ENCODE peak calls at places on chromosomes 6 and 20, in five cellular contexts. One of them, this sample, is unnamed.

GRCh38 chr20:49245921-49246740 is 26.9 kb downstream of the DDX27 start:
- DNase-seq in CD8-positive, alpha-beta T cell: no peak
- DNase-seq in SJCRH30: peak
- DNase-seq in adrenal gland: no peak
- DNase-seq in mammary epithelial cell: peak
- DNase-seq in this sample: no peak

GRCh38 chr20:16290358-16290757 is 282.9 kb downstream of the KIF16B start:
- DNase-seq in SJCRH30: no peak
- DNase-seq in adrenal gland: no peak
- DNase-seq in mammary epithelial cell: no peak
- DNase-seq in CD8-positive, alpha-beta T cell: no peak
- DNase-seq in this sample: no peak

GRCh38 chr6:71138416-71138815 is 150.2 kb upstream of the OGFRL1 start:
- DNase-seq in SJCRH30: no peak
- DNase-seq in adrenal gland: no peak
- DNase-seq in CD8-positive, alpha-beta T cell: no peak
- DNase-seq in mammary epithelial cell: peak
- DNase-seq in this sample: no peak

GRCh38 chr6:167648506-167649278 is 178.0 kb upstream of the AFDN start:
- DNase-seq in adrenal gland: no peak
- DNase-seq in SJCRH30: no peak
- DNase-seq in mammary epithelial cell: no peak
- DNase-seq in CD8-positive, alpha-beta T cell: no peak
- DNase-seq in this sample: no peak

GRCh38 chr6:129100164-129100563 is 217.2 kb downstream of the LAMA2 start:
- DNase-seq in SJCRH30: no peak
- DNase-seq in CD8-positive, alpha-beta T cell: no peak
- DNase-seq in adrenal gland: no peak
- DNase-seq in mammary epithelial cell: no peak
- DNase-seq in this sample: no peak

GRCh38 chr6:46274502-46274901 is 103.7 kb upstream of the ENPP5 start:
- DNase-seq in CD8-positive, alpha-beta T cell: no peak
- DNase-seq in adrenal gland: no peak
- DNase-seq in SJCRH30: no peak
- DNase-seq in mammary epithelial cell: no peak
- DNase-seq in this sample: no peak

GRCh38 chr6:118787746-118788419 is 106.1 kb upstream of the ASF1A start:
- DNase-seq in mammary epithelial cell: no peak
- DNase-seq in SJCRH30: no peak
- DNase-seq in adrenal gland: no peak
- DNase-seq in CD8-positive, alpha-beta T cell: no peak
- DNase-seq in this sample: no peak

GRCh38 chr20:1423625-1424106 is 30.8 kb upstream of the FKBP1A start:
- DNase-seq in SJCRH30: peak
- DNase-seq in mammary epithelial cell: no peak
- DNase-seq in CD8-positive, alpha-beta T cell: no peak
- DNase-seq in adrenal gland: peak
- DNase-seq in this sample: no peak

GRCh38 chr6:137811121-137811911 is 55.7 kb upstream of the TNFAIP3 start:
- DNase-seq in CD8-positive, alpha-beta T cell: peak
- DNase-seq in mammary epithelial cell: peak
- DNase-seq in SJCRH30: no peak
- DNase-seq in adrenal gland: peak
- DNase-seq in this sample: peak

GRCh38 chr6:161736796-161737292 is 463.0 kb upstream of the AGPAT4 start:
- DNase-seq in CD8-positive, alpha-beta T cell: no peak
- DNase-seq in SJCRH30: no peak
- DNase-seq in mammary epithelial cell: no peak
- DNase-seq in adrenal gland: no peak
- DNase-seq in this sample: no peak

GRCh38 chr20:61744691-61745396 is 320.8 kb downstream of the TAF4 start:
- DNase-seq in adrenal gland: no peak
- DNase-seq in mammary epithelial cell: peak
- DNase-seq in SJCRH30: peak
- DNase-seq in CD8-positive, alpha-beta T cell: no peak
- DNase-seq in this sample: no peak

GRCh38 chr6:121305957-121306607 is 28.2 kb downstream of the TBC1D32 start:
- DNase-seq in adrenal gland: no peak
- DNase-seq in SJCRH30: peak
- DNase-seq in CD8-positive, alpha-beta T cell: no peak
- DNase-seq in mammary epithelial cell: peak
- DNase-seq in this sample: no peak

GRCh38 chr20:63861365-63861934 is at the start of gene ABHD16B:
- DNase-seq in adrenal gland: no peak
- DNase-seq in mammary epithelial cell: no peak
- DNase-seq in CD8-positive, alpha-beta T cell: no peak
- DNase-seq in SJCRH30: no peak
- DNase-seq in this sample: no peak

GRCh38 chr20:58054744-58055373 is 173.6 kb downstream of the ANKRD60 start:
- DNase-seq in CD8-positive, alpha-beta T cell: no peak
- DNase-seq in SJCRH30: peak
- DNase-seq in mammary epithelial cell: no peak
- DNase-seq in adrenal gland: no peak
- DNase-seq in this sample: no peak

GRCh38 chr6:32114853-32115252 is 5.7 kb upstream of the TNXB start:
- DNase-seq in mammary epithelial cell: no peak
- DNase-seq in CD8-positive, alpha-beta T cell: no peak
- DNase-seq in adrenal gland: no peak
- DNase-seq in SJCRH30: no peak
- DNase-seq in this sample: no peak

GRCh38 chr20:45998761-45999160 is 9.9 kb upstream of the MMP9 start:
- DNase-seq in mammary epithelial cell: no peak
- DNase-seq in CD8-positive, alpha-beta T cell: no peak
- DNase-seq in SJCRH30: no peak
- DNase-seq in adrenal gland: no peak
- DNase-seq in this sample: no peak

GRCh38 chr6:98834060-98835031 is at the start of gene POU3F2:
- DNase-seq in CD8-positive, alpha-beta T cell: peak
- DNase-seq in adrenal gland: peak
- DNase-seq in SJCRH30: peak
- DNase-seq in mammary epithelial cell: peak
- DNase-seq in this sample: peak

GRCh38 chr20:20824924-20825584 is 112.6 kb upstream of the RALGAPA2 start:
- DNase-seq in CD8-positive, alpha-beta T cell: peak
- DNase-seq in mammary epithelial cell: no peak
- DNase-seq in adrenal gland: peak
- DNase-seq in SJCRH30: peak
- DNase-seq in this sample: peak

GRCh38 chr6:5681480-5681879 is 325.2 kb downstream of the NRN1 start:
- DNase-seq in SJCRH30: no peak
- DNase-seq in adrenal gland: no peak
- DNase-seq in CD8-positive, alpha-beta T cell: no peak
- DNase-seq in mammary epithelial cell: no peak
- DNase-seq in this sample: no peak

GRCh38 chr6:163412345-163412744 is 2.2 kb upstream of the QKI start:
- DNase-seq in mammary epithelial cell: no peak
- DNase-seq in CD8-positive, alpha-beta T cell: no peak
- DNase-seq in SJCRH30: no peak
- DNase-seq in adrenal gland: no peak
- DNase-seq in this sample: no peak

GRCh38 chr20:15674253-15675145 is 898.7 kb downstream of the KIF16B start:
- DNase-seq in SJCRH30: no peak
- DNase-seq in mammary epithelial cell: no peak
- DNase-seq in adrenal gland: no peak
- DNase-seq in CD8-positive, alpha-beta T cell: no peak
- DNase-seq in this sample: no peak

GRCh38 chr6:170464524-170464979 is 88.6 kb downstream of the PSMB1 start:
- DNase-seq in mammary epithelial cell: no peak
- DNase-seq in CD8-positive, alpha-beta T cell: no peak
- DNase-seq in adrenal gland: no peak
- DNase-seq in SJCRH30: no peak
- DNase-seq in this sample: peak

GRCh38 chr6:125534430-125535263 is 214.8 kb upstream of the HEY2 start:
- DNase-seq in mammary epithelial cell: no peak
- DNase-seq in SJCRH30: no peak
- DNase-seq in adrenal gland: no peak
- DNase-seq in CD8-positive, alpha-beta T cell: no peak
- DNase-seq in this sample: no peak

GRCh38 chr6:6932968-6933367 is 174.8 kb upstream of the RREB1 start:
- DNase-seq in mammary epithelial cell: no peak
- DNase-seq in CD8-positive, alpha-beta T cell: no peak
- DNase-seq in SJCRH30: no peak
- DNase-seq in adrenal gland: no peak
- DNase-seq in this sample: no peak

GRCh38 chr20:58604410-58604881 is 46.6 kb upstream of the STX16 start:
- DNase-seq in CD8-positive, alpha-beta T cell: no peak
- DNase-seq in SJCRH30: no peak
- DNase-seq in mammary epithelial cell: no peak
- DNase-seq in adrenal gland: no peak
- DNase-seq in this sample: no peak

GRCh38 chr6:146785001-146785585 is 186.3 kb downstream of the ADGB start:
- DNase-seq in CD8-positive, alpha-beta T cell: no peak
- DNase-seq in adrenal gland: peak
- DNase-seq in SJCRH30: peak
- DNase-seq in mammary epithelial cell: peak
- DNase-seq in this sample: no peak

DNA sequence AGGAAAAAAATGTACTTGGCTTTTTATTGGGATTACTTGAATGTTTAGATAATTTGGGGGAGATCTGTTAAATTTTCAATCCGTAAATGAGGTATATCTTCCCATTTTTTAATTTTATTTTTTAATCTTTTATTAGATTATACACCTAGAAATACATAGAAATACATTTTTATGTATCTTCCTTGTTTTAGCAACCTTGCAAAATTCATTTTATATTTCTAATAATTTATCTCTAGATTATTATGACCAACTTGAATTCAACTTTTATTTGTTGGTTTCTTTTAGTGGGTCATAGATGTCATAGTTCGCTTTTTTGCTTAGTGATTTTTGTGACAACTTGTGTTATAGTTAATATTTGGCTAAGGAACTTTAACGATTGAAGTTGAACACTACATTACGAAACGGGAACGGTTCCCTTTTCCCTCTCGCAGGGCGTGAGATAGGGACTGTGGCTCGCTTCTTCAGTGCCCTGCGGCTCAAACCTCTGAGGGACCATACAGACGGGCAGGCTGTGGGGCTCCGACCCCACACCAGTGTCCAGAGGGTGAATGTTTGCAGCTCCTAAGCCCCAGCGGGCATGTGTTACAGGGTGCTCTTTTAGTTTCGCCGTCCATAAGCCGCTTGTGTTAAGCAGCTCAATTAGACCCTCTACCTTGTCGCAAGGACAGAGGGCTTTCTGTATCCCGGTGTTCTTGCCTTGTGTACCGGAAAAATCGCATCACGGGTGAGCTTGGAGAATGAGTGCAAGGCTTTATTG is 53.8 kb downstream of the PRND start:
- DNase-seq in SJCRH30: no peak
- DNase-seq in CD8-positive, alpha-beta T cell: no peak
- DNase-seq in mammary epithelial cell: no peak
- DNase-seq in adrenal gland: no peak
- DNase-seq in this sample: no peak
- H3K4me3 ChIP-seq in SJCRH30: no peak
- H3K4me3 ChIP-seq in CD8-positive, alpha-beta T cell: no peak
- H3K4me3 ChIP-seq in mammary epithelial cell: no peak
- H3K4me3 ChIP-seq in adrenal gland: no peak
- H3K4me3 ChIP-seq in this sample: no peak

DNA sequence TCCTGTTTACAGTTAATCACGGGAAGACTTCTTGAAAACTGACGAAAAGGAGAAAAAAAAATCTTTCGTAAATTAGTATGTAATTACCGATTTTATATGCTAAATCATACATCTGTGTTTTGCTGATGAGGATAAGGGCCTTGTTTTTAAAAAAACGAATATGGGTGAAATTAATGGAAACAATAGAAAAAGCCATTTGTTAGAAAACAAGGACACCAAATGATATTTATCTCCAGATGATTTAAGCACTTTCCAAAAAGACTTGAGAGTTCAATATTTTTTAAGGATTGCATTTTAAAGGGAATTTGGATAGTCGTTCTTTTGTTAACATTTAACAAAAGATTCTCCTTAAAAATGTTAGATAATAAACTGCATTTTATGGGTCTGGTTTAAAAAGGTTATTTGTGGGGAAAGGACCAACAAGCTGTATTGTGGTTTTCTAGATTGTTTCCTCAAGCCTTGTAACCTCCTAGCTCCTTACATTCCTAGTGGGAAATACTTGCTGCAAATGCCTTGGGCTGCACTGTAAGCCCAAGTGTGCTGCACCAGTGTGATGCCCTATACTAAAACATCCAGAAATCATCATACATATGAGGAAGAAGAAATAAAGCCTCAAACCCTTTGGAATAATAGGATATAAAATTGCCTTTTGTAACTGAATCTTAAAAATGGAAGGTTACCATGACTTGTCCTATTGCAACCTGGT is 1.5 kb upstream of the PHIP start:
- DNase-seq in SJCRH30: peak
- DNase-seq in CD8-positive, alpha-beta T cell: no peak
- DNase-seq in mammary epithelial cell: no peak
- DNase-seq in adrenal gland: no peak
- DNase-seq in this sample: no peak
- H3K4me3 ChIP-seq in SJCRH30: peak
- H3K4me3 ChIP-seq in CD8-positive, alpha-beta T cell: peak
- H3K4me3 ChIP-seq in mammary epithelial cell: peak
- H3K4me3 ChIP-seq in adrenal gland: peak
- H3K4me3 ChIP-seq in this sample: peak

GRCh38 chr20:47354388-47354709 is 2.1 kb downstream of the ZMYND8 start:
- DNase-seq in SJCRH30: no peak
- DNase-seq in adrenal gland: no peak
- DNase-seq in mammary epithelial cell: no peak
- DNase-seq in CD8-positive, alpha-beta T cell: no peak
- DNase-seq in this sample: no peak
- H3K4me3 ChIP-seq in SJCRH30: peak
- H3K4me3 ChIP-seq in adrenal gland: peak
- H3K4me3 ChIP-seq in mammary epithelial cell: peak
- H3K4me3 ChIP-seq in CD8-positive, alpha-beta T cell: peak
- H3K4me3 ChIP-seq in this sample: peak

GRCh38 chr6:77456531-77457248 is 6.6 kb downstream of the HTR1B start:
- DNase-seq in SJCRH30: peak
- DNase-seq in adrenal gland: no peak
- DNase-seq in mammary epithelial cell: peak
- DNase-seq in CD8-positive, alpha-beta T cell: no peak
- DNase-seq in this sample: no peak

GRCh38 chr6:77457720-77458349 is 5.5 kb downstream of the HTR1B start:
- DNase-seq in CD8-positive, alpha-beta T cell: no peak
- DNase-seq in mammary epithelial cell: peak
- DNase-seq in SJCRH30: peak
- DNase-seq in adrenal gland: peak
- DNase-seq in this sample: no peak

GRCh38 chr6:77455271-77455670 is 8.0 kb downstream of the HTR1B start:
- DNase-seq in adrenal gland: no peak
- DNase-seq in mammary epithelial cell: no peak
- DNase-seq in SJCRH30: no peak
- DNase-seq in CD8-positive, alpha-beta T cell: no peak
- DNase-seq in this sample: no peak

GRCh38 chr6:77451466-77451865 is 11.8 kb downstream of the HTR1B start:
- DNase-seq in adrenal gland: no peak
- DNase-seq in CD8-positive, alpha-beta T cell: no peak
- DNase-seq in mammary epithelial cell: no peak
- DNase-seq in SJCRH30: no peak
- DNase-seq in this sample: no peak

DNA sequence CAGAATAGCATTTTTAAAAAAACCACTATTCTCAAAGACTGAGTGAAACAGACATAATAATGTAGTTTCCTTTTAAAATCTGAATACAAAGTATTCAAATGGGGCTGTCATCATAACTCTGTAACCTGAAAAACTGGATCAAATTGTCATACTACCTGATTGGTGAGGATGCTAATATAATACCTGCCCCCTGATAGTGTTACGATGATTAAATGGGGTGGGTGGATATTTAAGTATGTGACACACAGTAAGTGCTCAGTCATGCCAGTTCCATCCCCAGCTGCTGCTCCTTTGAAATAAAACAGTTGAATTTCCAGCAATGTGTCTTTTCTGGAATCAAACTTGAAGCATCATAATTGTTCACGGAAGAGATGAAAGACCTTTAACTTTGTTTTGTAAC is 8.9 kb downstream of the HTR1B start:
- DNase-seq in SJCRH30: no peak
- DNase-seq in adrenal gland: no peak
- DNase-seq in CD8-positive, alpha-beta T cell: no peak
- DNase-seq in mammary epithelial cell: peak
- DNase-seq in this sample: no peak
- H3K4me3 ChIP-seq in SJCRH30: no peak
- H3K4me3 ChIP-seq in adrenal gland: no peak
- H3K4me3 ChIP-seq in CD8-positive, alpha-beta T cell: no peak
- H3K4me3 ChIP-seq in mammary epithelial cell: no peak
- H3K4me3 ChIP-seq in this sample: no peak

This sample was measured in upper lobe of right lung.